ENCODE peak calls at places on chromosomes 7 and 10, in five cellular contexts. T is endothelial cell of umbilical vein, M is stomach, J is breast epithelium, Y is spleen. A is an unnamed sample. For H3K27me3, the result is how much of the 10 kb centered on the place peaks cover.

GRCh38 chr7:36795451-36796021 is 71.2 kb upstream of the AOAH start:
- DNase-seq in T (no peak), M (no peak), J (no peak), Y (no peak), A (no peak)

GRCh38 chr10:35259769-35260397 is 76.4 kb upstream of the CCNY start:
- DNase-seq in T (no peak), M (no peak), J (no peak), Y (no peak), A (no peak)

GRCh38 chr7:22725585-22725984 is 1.4 kb upstream of the IL6 start:
- DNase-seq in T (no peak), M (no peak), J (no peak), Y (no peak), A (no peak)

GRCh38 chr10:48444266-48444665 is 137.8 kb downstream of the MAPK8 start:
- DNase-seq in T (peak), M (peak), J (no peak), Y (no peak), A (no peak)

GRCh38 chr7:143909863-143910262 is 7.9 kb upstream of the TCAF1 start:
- DNase-seq in T (no peak), M (no peak), J (no peak), Y (no peak), A (no peak)

GRCh38 chr7:89771003-89771636 is 383.1 kb upstream of the STEAP1 start:
- DNase-seq in T (peak), M (no peak), J (no peak), Y (no peak), A (no peak)

GRCh38 chr10:489335-489734 is 200.1 kb downstream of the DIP2C start:
- DNase-seq in T (no peak), M (peak), J (no peak), Y (peak), A (no peak)

GRCh38 chr10:33087922-33088321 is 129.9 kb upstream of the ITGB1 start:
- DNase-seq in T (no peak), M (no peak), J (no peak), Y (no peak), A (no peak)

GRCh38 chr7:87105401-87105800 is 45.9 kb upstream of the ELAPOR2 start:
- DNase-seq in T (no peak), M (no peak), J (no peak), Y (no peak), A (no peak)

GRCh38 chr7:20114463-20114862 is 102.7 kb downstream of the MACC1 start:
- DNase-seq in T (no peak), M (no peak), J (no peak), Y (no peak), A (no peak)

GRCh38 chr7:85719981-85720963 is 533.4 kb upstream of the SEMA3D start:
- DNase-seq in T (peak), M (no peak), J (no peak), Y (no peak), A (no peak)

GRCh38 chr10:89845541-89846275 is 144.3 kb downstream of the KIF20B start:
- DNase-seq in T (no peak), M (no peak), J (no peak), Y (no peak), A (no peak)

GRCh38 chr7:142835487-142835886 is 19.4 kb upstream of the EPHB6 start:
- DNase-seq in T (no peak), M (no peak), J (no peak), Y (no peak), A (no peak)

GRCh38 chr10:83908987-83909386 is 230.3 kb upstream of the GHITM start:
- DNase-seq in T (no peak), M (no peak), J (no peak), Y (no peak), A (no peak)

GRCh38 chr10:87177-88080 is 38.3 kb upstream of the TUBB8 start:
- DNase-seq in T (no peak), M (peak), J (no peak), Y (no peak), A (peak)

GRCh38 chr10:51369903-51370302 is 295.6 kb downstream of the PRKG1 start:
- DNase-seq in T (no peak), M (no peak), J (no peak), Y (no peak), A (no peak)

GRCh38 chr7:102856036-102856435 is 56.8 kb upstream of the LRRC17 start:
- DNase-seq in T (no peak), M (no peak), J (no peak), Y (no peak), A (no peak)

GRCh38 chr7:76347710-76348109 is 11.1 kb downstream of the YWHAG start:
- DNase-seq in T (no peak), M (no peak), J (no peak), Y (no peak), A (no peak)

GRCh38 chr7:76343931-76344321 is 14.9 kb downstream of the YWHAG start:
- DNase-seq in T (no peak), M (no peak), J (no peak), Y (no peak), A (no peak)

GRCh38 chr7:76346778-76347177 is 12.0 kb downstream of the YWHAG start:
- DNase-seq in T (peak), M (no peak), J (no peak), Y (no peak), A (no peak)

GRCh38 chr7:76343294-76343930 is 15.4 kb downstream of the YWHAG start:
- DNase-seq in T (no peak), M (no peak), J (no peak), Y (no peak), A (no peak)

DNA sequence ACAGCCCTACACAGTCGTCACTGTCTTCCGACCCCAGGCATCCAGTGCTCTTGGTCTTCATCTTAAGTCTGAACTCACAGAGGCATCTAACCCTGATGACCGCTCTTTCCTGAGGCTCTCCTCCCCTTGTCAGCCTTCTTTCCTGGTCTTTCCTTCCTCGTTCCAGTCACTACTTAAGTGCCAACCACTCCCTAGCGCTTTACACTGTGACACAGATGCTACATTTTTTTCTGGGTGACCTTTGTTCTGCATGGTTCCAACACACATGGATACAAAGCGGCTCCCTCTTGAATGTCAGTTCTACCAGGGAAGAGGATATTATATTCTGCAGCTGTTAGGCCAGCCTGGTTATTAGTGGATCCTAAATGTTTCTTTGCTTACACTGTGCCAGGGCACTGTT is 12.7 kb downstream of the YWHAG start:
- DNase-seq in T (no peak), M (peak), J (no peak), Y (no peak), A (peak)
- TF ChIP-seq POLR2AphosphoS5 in T (no peak), M (peak), J (no peak), Y (no peak), A (no peak)

GRCh38 chr7:155466814-155467675 is 9.1 kb downstream of the EN2 start:
- DNase-seq in T (no peak), M (no peak), J (no peak), Y (peak), A (no peak)
- H3K27me3 ChIP-seq in T (half or more), M (half or more), J (half or more), Y (half or more), A (half or more)

GRCh38 chr10:75400769-75401568 is 595 bp downstream of the ZNF503 start:
- DNase-seq in T (peak), M (peak), J (peak), Y (peak), A (peak)

GRCh38 chr10:75404023-75404334 is 2.4 kb upstream of the ZNF503 start:
- DNase-seq in T (no peak), M (no peak), J (no peak), Y (no peak), A (no peak)

GRCh38 chr10:75403144-75404022 is 1.8 kb upstream of the ZNF503 start:
- DNase-seq in T (peak), M (peak), J (peak), Y (no peak), A (peak)

GRCh38 chr10:75401569-75402485 is at the start of gene ZNF503:
- DNase-seq in T (peak), M (peak), J (peak), Y (peak), A (peak)

DNA sequence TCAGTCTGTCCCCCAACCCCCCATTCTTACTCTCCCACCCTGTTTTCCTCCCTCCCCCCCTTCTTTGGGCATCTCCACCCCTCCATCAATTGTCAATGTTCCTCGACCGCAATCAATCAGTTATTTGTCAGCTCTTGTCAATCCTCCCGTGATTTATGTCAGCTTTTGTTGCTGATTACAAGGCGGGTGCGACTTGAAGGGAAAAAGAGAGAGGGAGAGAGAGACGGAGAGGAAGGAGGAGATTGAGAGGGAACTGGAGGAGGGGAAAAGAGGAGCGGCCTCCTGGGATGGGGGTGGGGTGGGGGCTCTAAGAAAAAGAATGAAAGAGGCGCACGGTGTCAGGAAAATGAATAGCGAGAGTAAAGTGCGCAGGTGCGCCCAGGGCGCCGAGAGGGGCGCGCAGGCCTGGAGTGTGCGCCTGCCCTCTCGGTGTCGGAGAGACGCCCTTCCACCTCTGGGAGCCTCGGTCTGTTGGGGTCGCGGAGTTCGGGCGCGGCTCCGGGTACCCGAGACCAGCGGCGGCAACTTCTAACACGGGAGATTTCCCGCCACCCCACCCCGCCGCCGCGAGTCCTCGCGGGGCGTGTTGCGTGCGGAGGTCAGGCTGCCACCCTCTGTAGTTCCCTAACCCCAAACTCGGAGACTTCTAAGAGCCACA is 1.1 kb upstream of the ZNF503 start:
- DNase-seq in T (no peak), M (peak), J (no peak), Y (no peak), A (peak)
- TF ChIP-seq POLR2A in T (no peak), M (no peak), J (no peak), Y (no peak), A (peak)

GRCh38 chr10:14859043-14859442 is 19.6 kb upstream of the SUV39H2 start:
- DNase-seq in T (no peak), M (no peak), J (no peak), Y (no peak), A (no peak)

GRCh38 chr10:14858338-14858925 is 20.2 kb upstream of the SUV39H2 start:
- DNase-seq in T (no peak), M (no peak), J (no peak), Y (no peak), A (no peak)

GRCh38 chr10:14855453-14855852 is 17.3 kb downstream of the HSPA14 start:
- DNase-seq in T (no peak), M (no peak), J (no peak), Y (no peak), A (no peak)

GRCh38 chr10:14860782-14861181 is 17.9 kb upstream of the SUV39H2 start:
- DNase-seq in T (no peak), M (peak), J (no peak), Y (no peak), A (no peak)

GRCh38 chr10:14859775-14860174 is 18.9 kb upstream of the SUV39H2 start:
- DNase-seq in T (no peak), M (no peak), J (no peak), Y (no peak), A (no peak)
- TF ChIP-seq POLR2AphosphoS5 in T (no peak), M (no peak), J (no peak), Y (no peak), A (no peak)

GRCh38 chr7:77800730-77801129 is 2.2 kb downstream of the PHTF2 start:
- DNase-seq in T (no peak), M (no peak), J (no peak), Y (no peak), A (no peak)

GRCh38 chr7:77806425-77806824 is 7.9 kb downstream of the PHTF2 start:
- DNase-seq in T (no peak), M (no peak), J (no peak), Y (no peak), A (no peak)

GRCh38 chr7:77799078-77799964 is 748 bp downstream of the PHTF2 start:
- DNase-seq in T (peak), M (no peak), J (peak), Y (peak), A (peak)

GRCh38 chr7:77800158-77800557 is 1.6 kb downstream of the PHTF2 start:
- DNase-seq in T (peak), M (no peak), J (no peak), Y (no peak), A (no peak)

DNA sequence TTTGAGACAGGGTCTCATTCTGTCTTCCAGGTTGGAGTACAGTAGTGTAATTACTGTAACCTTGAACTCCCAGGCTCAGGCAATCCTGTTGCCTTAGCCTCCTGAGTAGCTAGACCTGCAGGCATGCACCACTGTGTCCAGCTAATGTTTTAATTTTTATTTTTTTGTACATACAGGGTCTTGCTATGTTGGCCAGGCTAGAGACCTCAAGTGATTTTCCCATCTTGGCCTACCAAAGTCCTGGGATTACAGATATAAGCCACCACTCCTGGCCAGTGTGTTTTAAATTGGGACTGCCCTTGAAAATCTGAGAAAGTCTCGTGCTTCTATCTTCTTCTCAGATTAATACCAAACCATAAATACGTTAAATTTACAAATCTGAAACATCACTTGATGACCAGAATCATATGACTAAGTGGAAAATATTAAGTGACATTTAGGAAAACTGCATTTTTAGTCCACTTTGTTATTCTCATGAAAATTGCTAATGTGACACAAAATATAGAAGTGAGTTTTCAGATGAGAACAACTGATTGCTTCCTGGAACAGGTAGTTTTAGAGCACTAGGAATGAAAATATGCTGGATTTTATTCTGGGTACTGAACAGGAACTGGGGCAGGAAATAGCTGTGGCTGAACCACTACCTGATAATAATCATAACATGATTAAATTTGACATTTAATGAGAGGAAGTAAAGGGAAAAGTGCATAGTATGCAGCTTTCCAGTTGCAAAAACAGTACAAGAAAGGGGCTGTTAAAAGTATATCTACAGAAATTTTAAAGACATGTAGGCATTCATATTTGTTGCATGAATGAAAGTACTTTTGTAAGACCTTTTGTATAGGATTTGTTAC is 4.2 kb downstream of the PHTF2 start:
- DNase-seq in T (peak), M (no peak), J (no peak), Y (no peak), A (no peak)
- H3K27me3 ChIP-seq in T (under half), M (under half), J (under half), Y (under half), A (under half)

GRCh38 chr7:50769160-50769484 is 13.6 kb downstream of the GRB10 start:
- DNase-seq in T (no peak), M (no peak), J (no peak), Y (no peak), A (no peak)
- TF ChIP-seq POLR2A in T (no peak), M (no peak), J (no peak), Y (no peak), A (no peak)

GRCh38 chr10:78777466-78778256 is 291.1 kb upstream of the ZMIZ1 start:
- DNase-seq in T (no peak), M (no peak), J (no peak), Y (no peak), A (no peak)
- TF ChIP-seq POLR2AphosphoS5 in T (no peak), M (no peak), J (no peak), Y (no peak), A (no peak)

GRCh38 chr7:100966542-100967291 is 2.6 kb upstream of the MUC12 start:
- DNase-seq in T (no peak), M (no peak), J (no peak), Y (no peak), A (no peak)
- H3K27me3 ChIP-seq in T (under half), M (under half), J (half or more), Y (under half), A (under half)

DNA sequence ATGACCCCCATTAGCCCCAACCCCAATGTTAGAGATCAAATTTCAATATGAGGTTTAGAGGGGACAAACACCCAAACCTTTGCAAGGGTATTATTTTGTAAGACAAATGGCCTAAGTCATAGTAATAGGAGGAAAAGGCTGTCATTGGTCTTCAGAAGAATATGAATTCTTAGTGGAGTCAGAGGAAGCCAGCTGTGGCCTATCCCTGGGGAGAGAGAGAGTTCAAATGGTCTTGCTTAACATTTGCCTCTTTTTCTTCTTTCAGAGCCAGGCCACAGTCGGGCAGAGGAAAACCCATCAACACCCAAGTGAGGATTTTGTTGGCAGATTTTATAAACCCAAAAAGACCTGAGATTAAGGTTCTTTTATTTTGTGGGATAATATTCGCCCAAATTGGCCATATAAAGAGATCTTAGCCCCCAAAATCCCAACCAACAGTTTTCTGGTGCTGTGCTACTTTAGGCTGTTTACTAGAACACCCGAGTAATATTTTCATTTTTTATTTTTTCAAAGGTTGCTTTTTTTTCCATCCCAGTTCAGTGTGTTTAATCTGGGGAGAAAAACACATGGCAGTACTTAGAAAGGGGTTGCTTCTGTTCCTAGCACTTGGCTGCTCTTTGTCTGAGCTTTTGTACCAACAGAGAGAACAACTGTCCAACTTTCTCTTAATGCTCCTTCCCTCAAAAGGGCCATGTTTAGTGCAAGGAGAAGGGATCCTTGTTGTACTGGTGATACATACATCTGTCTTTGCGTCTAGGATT is 26.8 kb upstream of the ARMC3 start:
- DNase-seq in T (no peak), M (no peak), J (no peak), Y (no peak), A (no peak)
- TF ChIP-seq POLR2A in T (no peak), M (no peak), J (no peak), Y (no peak), A (no peak)

A was measured in upper lobe of left lung.